ENCODE peak calls at places on chromosome 15, in eight cellular contexts. One of them, this sample, is unnamed.

GRCh38 chr15:38782156-38782555 is 217.5 kb upstream of the RASGRP1 start:
- DNase-seq in cardiac fibroblast: no peak
- DNase-seq in uterus: no peak
- DNase-seq in testis: no peak
- DNase-seq in tibial artery: no peak
- DNase-seq in cardiac muscle cell: no peak
- DNase-seq in fibroblast of pulmonary artery: no peak
- DNase-seq in astrocyte of the spinal cord: no peak
- DNase-seq in this sample: no peak

GRCh38 chr15:48579945-48580671 is 65.4 kb downstream of the FBN1 start:
- DNase-seq in cardiac fibroblast: peak
- DNase-seq in uterus: no peak
- DNase-seq in testis: no peak
- DNase-seq in tibial artery: no peak
- DNase-seq in cardiac muscle cell: peak
- DNase-seq in fibroblast of pulmonary artery: peak
- DNase-seq in astrocyte of the spinal cord: no peak
- DNase-seq in this sample: no peak

GRCh38 chr15:79743032-79743431 is 153.8 kb downstream of the MTHFS start:
- DNase-seq in cardiac fibroblast: peak
- DNase-seq in uterus: no peak
- DNase-seq in testis: no peak
- DNase-seq in tibial artery: no peak
- DNase-seq in cardiac muscle cell: no peak
- DNase-seq in fibroblast of pulmonary artery: no peak
- DNase-seq in astrocyte of the spinal cord: no peak
- DNase-seq in this sample: no peak

GRCh38 chr15:50358805-50359204 is 3.8 kb upstream of the GABPB1 start:
- DNase-seq in cardiac fibroblast: peak
- DNase-seq in uterus: no peak
- DNase-seq in testis: peak
- DNase-seq in tibial artery: no peak
- DNase-seq in cardiac muscle cell: peak
- DNase-seq in fibroblast of pulmonary artery: peak
- DNase-seq in astrocyte of the spinal cord: peak
- DNase-seq in this sample: no peak

GRCh38 chr15:38758001-38758400 is 193.4 kb upstream of the RASGRP1 start:
- DNase-seq in cardiac fibroblast: peak
- DNase-seq in uterus: no peak
- DNase-seq in testis: no peak
- DNase-seq in tibial artery: no peak
- DNase-seq in cardiac muscle cell: peak
- DNase-seq in fibroblast of pulmonary artery: peak
- DNase-seq in astrocyte of the spinal cord: peak
- DNase-seq in this sample: peak

GRCh38 chr15:60349589-60349988 is 48.2 kb downstream of the ANXA2 start:
- DNase-seq in cardiac fibroblast: no peak
- DNase-seq in uterus: no peak
- DNase-seq in testis: no peak
- DNase-seq in tibial artery: no peak
- DNase-seq in cardiac muscle cell: no peak
- DNase-seq in fibroblast of pulmonary artery: no peak
- DNase-seq in astrocyte of the spinal cord: no peak
- DNase-seq in this sample: no peak

GRCh38 chr15:35530698-35531097 is 15.3 kb downstream of the DPH6 start:
- DNase-seq in cardiac fibroblast: no peak
- DNase-seq in uterus: no peak
- DNase-seq in testis: no peak
- DNase-seq in tibial artery: no peak
- DNase-seq in cardiac muscle cell: no peak
- DNase-seq in fibroblast of pulmonary artery: no peak
- DNase-seq in astrocyte of the spinal cord: no peak
- DNase-seq in this sample: no peak

GRCh38 chr15:73732911-73733310 is 20.2 kb downstream of the INSYN1 start:
- DNase-seq in cardiac fibroblast: no peak
- DNase-seq in uterus: no peak
- DNase-seq in testis: no peak
- DNase-seq in tibial artery: no peak
- DNase-seq in cardiac muscle cell: no peak
- DNase-seq in fibroblast of pulmonary artery: no peak
- DNase-seq in astrocyte of the spinal cord: no peak
- DNase-seq in this sample: no peak

GRCh38 chr15:61668444-61668843 is 391.8 kb downstream of the VPS13C start:
- DNase-seq in cardiac fibroblast: no peak
- DNase-seq in uterus: no peak
- DNase-seq in testis: no peak
- DNase-seq in tibial artery: no peak
- DNase-seq in cardiac muscle cell: no peak
- DNase-seq in fibroblast of pulmonary artery: no peak
- DNase-seq in astrocyte of the spinal cord: no peak
- DNase-seq in this sample: no peak

GRCh38 chr15:70264014-70264492 is 166.3 kb upstream of the TLE3 start:
- DNase-seq in cardiac fibroblast: peak
- DNase-seq in uterus: peak
- DNase-seq in testis: peak
- DNase-seq in tibial artery: no peak
- DNase-seq in cardiac muscle cell: peak
- DNase-seq in fibroblast of pulmonary artery: no peak
- DNase-seq in astrocyte of the spinal cord: peak
- DNase-seq in this sample: no peak

GRCh38 chr15:78340243-78341056 is at the start of gene CRABP1:
- DNase-seq in cardiac fibroblast: no peak
- DNase-seq in uterus: no peak
- DNase-seq in testis: no peak
- DNase-seq in tibial artery: no peak
- DNase-seq in cardiac muscle cell: no peak
- DNase-seq in fibroblast of pulmonary artery: no peak
- DNase-seq in astrocyte of the spinal cord: no peak
- DNase-seq in this sample: no peak

GRCh38 chr15:77548608-77549551 is 83.8 kb downstream of the LINGO1 start:
- DNase-seq in cardiac fibroblast: no peak
- DNase-seq in uterus: no peak
- DNase-seq in testis: no peak
- DNase-seq in tibial artery: no peak
- DNase-seq in cardiac muscle cell: no peak
- DNase-seq in fibroblast of pulmonary artery: no peak
- DNase-seq in astrocyte of the spinal cord: no peak
- DNase-seq in this sample: no peak

GRCh38 chr15:84831028-84831427 is 13.9 kb downstream of the ALPK3 start:
- DNase-seq in cardiac fibroblast: no peak
- DNase-seq in uterus: no peak
- DNase-seq in testis: no peak
- DNase-seq in tibial artery: no peak
- DNase-seq in cardiac muscle cell: peak
- DNase-seq in fibroblast of pulmonary artery: no peak
- DNase-seq in astrocyte of the spinal cord: no peak
- DNase-seq in this sample: no peak

GRCh38 chr15:52765779-52766178 is 24.4 kb downstream of the ONECUT1 start:
- DNase-seq in cardiac fibroblast: peak
- DNase-seq in uterus: no peak
- DNase-seq in testis: no peak
- DNase-seq in tibial artery: no peak
- DNase-seq in cardiac muscle cell: peak
- DNase-seq in fibroblast of pulmonary artery: peak
- DNase-seq in astrocyte of the spinal cord: peak
- DNase-seq in this sample: no peak
- TF ChIP-seq CTCF in cardiac fibroblast: peak
- TF ChIP-seq CTCF in uterus: no peak
- TF ChIP-seq CTCF in testis: peak
- TF ChIP-seq CTCF in tibial artery: no peak
- TF ChIP-seq CTCF in cardiac muscle cell: peak
- TF ChIP-seq CTCF in fibroblast of pulmonary artery: peak
- TF ChIP-seq CTCF in astrocyte of the spinal cord: peak
- TF ChIP-seq CTCF in this sample: peak

DNA sequence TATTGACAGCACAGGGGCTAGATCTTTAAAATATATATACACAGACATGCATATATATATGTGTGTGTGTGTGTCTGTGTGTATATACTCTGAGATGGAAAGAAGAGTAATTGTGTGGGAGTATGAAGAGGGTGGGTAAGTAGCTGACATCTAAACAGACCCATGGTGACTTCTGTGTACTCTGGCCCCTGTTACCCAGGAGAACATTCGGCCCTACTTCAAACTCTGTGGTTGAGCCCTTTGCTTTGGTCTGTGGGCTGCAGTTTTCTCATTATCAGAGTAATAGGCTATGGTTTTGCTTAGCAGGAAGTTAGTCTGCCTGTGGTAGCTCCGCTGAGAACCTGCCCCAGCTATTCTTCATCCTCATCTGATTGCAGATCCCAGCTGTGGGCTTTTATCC is 141.4 kb downstream of the RBPMS2 start:
- DNase-seq in cardiac fibroblast: no peak
- DNase-seq in uterus: no peak
- DNase-seq in testis: no peak
- DNase-seq in tibial artery: no peak
- DNase-seq in cardiac muscle cell: peak
- DNase-seq in fibroblast of pulmonary artery: no peak
- DNase-seq in astrocyte of the spinal cord: peak
- DNase-seq in this sample: no peak
- H3K4me3 ChIP-seq in cardiac fibroblast: no peak
- H3K4me3 ChIP-seq in uterus: no peak
- H3K4me3 ChIP-seq in testis: no peak
- H3K4me3 ChIP-seq in tibial artery: no peak
- H3K4me3 ChIP-seq in cardiac muscle cell: no peak
- H3K4me3 ChIP-seq in fibroblast of pulmonary artery: no peak
- H3K4me3 ChIP-seq in astrocyte of the spinal cord: no peak
- H3K4me3 ChIP-seq in this sample: no peak

GRCh38 chr15:57911247-57911646 is 154.3 kb downstream of the ALDH1A2 start:
- DNase-seq in cardiac fibroblast: peak
- DNase-seq in uterus: no peak
- DNase-seq in testis: peak
- DNase-seq in tibial artery: no peak
- DNase-seq in cardiac muscle cell: peak
- DNase-seq in fibroblast of pulmonary artery: peak
- DNase-seq in astrocyte of the spinal cord: no peak
- DNase-seq in this sample: no peak
- TF ChIP-seq CTCF in cardiac fibroblast: no peak
- TF ChIP-seq CTCF in uterus: no peak
- TF ChIP-seq CTCF in testis: no peak
- TF ChIP-seq CTCF in tibial artery: no peak
- TF ChIP-seq CTCF in cardiac muscle cell: no peak
- TF ChIP-seq CTCF in fibroblast of pulmonary artery: no peak
- TF ChIP-seq CTCF in astrocyte of the spinal cord: no peak
- TF ChIP-seq CTCF in this sample: no peak

GRCh38 chr15:66399276-66399675 is 12.6 kb downstream of the MAP2K1 start:
- DNase-seq in cardiac fibroblast: no peak
- DNase-seq in uterus: no peak
- DNase-seq in testis: no peak
- DNase-seq in tibial artery: no peak
- DNase-seq in cardiac muscle cell: no peak
- DNase-seq in fibroblast of pulmonary artery: no peak
- DNase-seq in astrocyte of the spinal cord: no peak
- DNase-seq in this sample: no peak

GRCh38 chr15:66402885-66403284 is 16.2 kb downstream of the MAP2K1 start:
- DNase-seq in cardiac fibroblast: no peak
- DNase-seq in uterus: no peak
- DNase-seq in testis: no peak
- DNase-seq in tibial artery: no peak
- DNase-seq in cardiac muscle cell: no peak
- DNase-seq in fibroblast of pulmonary artery: no peak
- DNase-seq in astrocyte of the spinal cord: no peak
- DNase-seq in this sample: no peak

GRCh38 chr15:66401130-66402021 is 14.7 kb downstream of the MAP2K1 start:
- DNase-seq in cardiac fibroblast: no peak
- DNase-seq in uterus: no peak
- DNase-seq in testis: no peak
- DNase-seq in tibial artery: no peak
- DNase-seq in cardiac muscle cell: no peak
- DNase-seq in fibroblast of pulmonary artery: no peak
- DNase-seq in astrocyte of the spinal cord: no peak
- DNase-seq in this sample: no peak

GRCh38 chr15:66403323-66403722 is 16.6 kb downstream of the MAP2K1 start:
- DNase-seq in cardiac fibroblast: no peak
- DNase-seq in uterus: no peak
- DNase-seq in testis: no peak
- DNase-seq in tibial artery: no peak
- DNase-seq in cardiac muscle cell: no peak
- DNase-seq in fibroblast of pulmonary artery: no peak
- DNase-seq in astrocyte of the spinal cord: no peak
- DNase-seq in this sample: no peak

GRCh38 chr15:66400351-66400774 is 13.7 kb downstream of the MAP2K1 start:
- DNase-seq in cardiac fibroblast: peak
- DNase-seq in uterus: no peak
- DNase-seq in testis: no peak
- DNase-seq in tibial artery: no peak
- DNase-seq in cardiac muscle cell: no peak
- DNase-seq in fibroblast of pulmonary artery: no peak
- DNase-seq in astrocyte of the spinal cord: peak
- DNase-seq in this sample: no peak
- H3K4me3 ChIP-seq in cardiac fibroblast: no peak
- H3K4me3 ChIP-seq in uterus: no peak
- H3K4me3 ChIP-seq in testis: no peak
- H3K4me3 ChIP-seq in tibial artery: no peak
- H3K4me3 ChIP-seq in cardiac muscle cell: no peak
- H3K4me3 ChIP-seq in fibroblast of pulmonary artery: no peak
- H3K4me3 ChIP-seq in astrocyte of the spinal cord: no peak
- H3K4me3 ChIP-seq in this sample: no peak

This sample was measured in AG04449.